ENCODE peak calls at places on chromosomes 16 and 17, in seven cellular contexts. G is heart left ventricle, O is cardiac muscle cell, D is breast epithelium, Y is ascending aorta, H is AG04450, V is GM06990. A is an unnamed sample.

GRCh38 chr17:67132366-67132765 is 88.0 kb downstream of the CACNG1 start:
- DNase-seq in G (no peak), O (no peak), D (no peak), Y (no peak), H (no peak), V (no peak), A (no peak)

GRCh38 chr16:85080923-85081498 is 31.3 kb downstream of the CIBAR2 start:
- DNase-seq in G (no peak), O (no peak), D (no peak), Y (no peak), H (no peak), V (no peak), A (no peak)

GRCh38 chr17:82050761-82051641 is 610 bp downstream of the RFNG start:
- DNase-seq in G (peak; percentile 32), O (peak; percentile 34), D (no peak), Y (no peak), H (no peak), V (peak; percentile 13), A (peak; percentile 68)

GRCh38 chr16:70481929-70482536 is 27.6 kb downstream of the FCSK start:
- DNase-seq in G (no peak), O (no peak), D (no peak), Y (no peak), H (no peak), V (no peak), A (no peak)

GRCh38 chr17:19762515-19762961 is 14.4 kb upstream of the ALDH3A1 start:
- DNase-seq in G (peak; percentile 70), O (peak; percentile 84), D (no peak), Y (no peak), H (no peak), V (no peak), A (peak; percentile 72)

GRCh38 chr17:65523853-65524664 is 37.4 kb downstream of the AXIN2 start:
- DNase-seq in G (no peak), O (no peak), D (no peak), Y (no peak), H (no peak), V (no peak), A (no peak)

GRCh38 chr17:19331134-19331533 is 31.4 kb downstream of the B9D1 start:
- DNase-seq in G (no peak), O (no peak), D (no peak), Y (no peak), H (peak; percentile 77), V (no peak), A (no peak)

GRCh38 chr16:58094791-58095574 is 34.2 kb downstream of the CFAP20 start:
- DNase-seq in G (no peak), O (no peak), D (no peak), Y (no peak), H (no peak), V (no peak), A (no peak)

GRCh38 chr17:73325527-73325842 is 13.7 kb upstream of the CDC42EP4 start:
- DNase-seq in G (no peak), O (no peak), D (no peak), Y (no peak), H (no peak), V (no peak), A (no peak)

GRCh38 chr16:68083861-68084503 is 1.2 kb upstream of the NFATC3 start:
- DNase-seq in G (no peak), O (peak; percentile 28), D (no peak), Y (no peak), H (no peak), V (no peak), A (no peak)

GRCh38 chr17:43043306-43043705 is 18.3 kb downstream of the RND2 start:
- DNase-seq in G (no peak), O (no peak), D (no peak), Y (no peak), H (no peak), V (no peak), A (no peak)

GRCh38 chr16:87954361-87954760 is 3.1 kb downstream of the BANP start:
- DNase-seq in G (no peak), O (no peak), D (no peak), Y (no peak), H (no peak), V (no peak), A (no peak)

GRCh38 chr17:65595071-65595655 is 33.7 kb upstream of the AXIN2 start:
- DNase-seq in G (no peak), O (no peak), D (no peak), Y (no peak), H (no peak), V (no peak), A (no peak)

GRCh38 chr16:28001642-28002041 is 61.9 kb downstream of the GSG1L start:
- DNase-seq in G (peak; percentile 38), O (no peak), D (no peak), Y (no peak), H (no peak), V (no peak), A (no peak)

GRCh38 chr16:53085539-53086450 is 31.0 kb downstream of the CHD9 start:
- DNase-seq in G (no peak), O (no peak), D (no peak), Y (no peak), H (no peak), V (no peak), A (no peak)

GRCh38 chr17:4017377-4017776 is 53.1 kb upstream of the ATP2A3 start:
- DNase-seq in G (no peak), O (no peak), D (no peak), Y (no peak), H (no peak), V (no peak), A (no peak)

GRCh38 chr16:1788095-1788707 is 5.3 kb downstream of the IGFALS start:
- DNase-seq in G (peak; percentile 26), O (no peak), D (no peak), Y (no peak), H (no peak), V (peak; percentile 7), A (no peak)

GRCh38 chr17:40320771-40321501 is 12.0 kb downstream of the RARA start:
- DNase-seq in G (peak; percentile 82), O (no peak), D (no peak), Y (no peak), H (no peak), V (no peak), A (no peak)

GRCh38 chr17:35132816-35133550 is 9.1 kb downstream of the NLE1 start:
- DNase-seq in G (no peak), O (no peak), D (no peak), Y (no peak), H (no peak), V (no peak), A (no peak)

GRCh38 chr17:64950871-64951270 is 31.6 kb upstream of the LRRC37A3 start:
- DNase-seq in G (no peak), O (no peak), D (no peak), Y (no peak), H (no peak), V (no peak), A (no peak)

GRCh38 chr17:45227101-45227591 is 5.5 kb downstream of the FMNL1 start:
- DNase-seq in G (peak; percentile 56), O (no peak), D (no peak), Y (no peak), H (no peak), V (peak; percentile 78), A (no peak)

DNA sequence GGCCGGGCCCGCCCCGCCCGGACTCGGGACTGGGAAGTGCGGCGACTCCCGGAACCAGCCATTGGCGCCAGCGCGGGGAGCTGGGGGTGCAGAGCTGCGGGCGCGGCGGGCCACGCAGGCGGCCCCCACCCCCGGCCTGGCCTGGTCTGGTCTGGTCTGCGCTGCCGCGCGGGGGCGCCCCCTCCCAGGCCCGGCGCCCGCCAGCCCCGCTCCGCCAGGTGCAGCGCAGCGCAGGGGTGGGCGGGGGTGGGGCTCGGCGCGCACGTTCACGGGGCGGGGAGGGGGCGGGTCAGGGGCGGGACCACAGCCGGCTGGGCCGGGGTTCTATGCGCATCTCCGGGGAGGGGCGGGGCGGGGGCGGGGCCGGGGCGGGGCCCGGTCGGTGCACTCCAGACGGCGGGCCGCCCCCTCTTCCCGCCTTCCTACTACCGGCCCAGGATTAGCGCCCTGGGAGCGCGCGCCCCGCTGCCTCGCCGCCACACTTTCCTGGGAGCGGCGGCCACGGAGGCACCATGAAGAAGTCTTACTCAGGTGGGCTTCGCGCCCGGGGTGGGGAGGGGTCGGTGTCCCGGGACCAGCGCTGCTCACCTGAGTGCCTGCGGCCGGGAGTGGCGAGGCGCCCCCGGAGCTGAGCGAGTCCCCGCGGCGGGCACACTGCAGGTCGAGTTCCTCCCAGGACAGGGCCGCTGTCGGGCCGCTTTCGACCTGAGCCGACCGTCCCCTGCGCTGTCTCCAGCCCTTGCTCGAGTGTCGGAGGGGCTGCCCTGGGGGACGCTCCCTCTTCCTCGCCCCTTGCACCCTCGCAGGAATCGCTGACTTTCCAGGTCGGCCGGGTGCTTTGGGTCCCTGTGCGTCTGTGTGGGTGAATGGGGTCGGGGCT is 140.5 kb downstream of the SEC14L1 start:
- DNase-seq in G (no peak), O (peak; percentile 77), D (peak; percentile 63), Y (no peak), H (no peak), V (peak; percentile 70), A (peak; percentile 98)
- TF ChIP-seq CTCF in G (no peak), O (no peak), D (no peak), Y (no peak), H (no peak), V (no peak), A (peak; percentile 70)

GRCh38 chr16:65342231-65342866 is 220.5 kb upstream of the CDH11 start:
- DNase-seq in G (no peak), O (no peak), D (no peak), Y (no peak), H (no peak), V (no peak), A (no peak)
- TF ChIP-seq CTCF in G (no peak), O (peak; percentile 4), D (no peak), Y (no peak), H (no peak), V (no peak), A (no peak)

GRCh38 chr17:49946208-49946607 is 22.8 kb upstream of the DLX4 start:
- DNase-seq in G (no peak), O (no peak), D (no peak), Y (no peak), H (no peak), V (no peak), A (no peak)
- TF ChIP-seq CTCF in G (no peak), O (no peak), D (no peak), Y (no peak), H (no peak), V (no peak), A (no peak)

GRCh38 chr17:48555183-48555615 is 10.3 kb upstream of the HOXB2 start:
- DNase-seq in G (no peak), O (peak; percentile 84), D (no peak), Y (no peak), H (peak; percentile 94), V (no peak), A (peak; percentile 76)
- TF ChIP-seq CTCF in G (no peak), O (no peak), D (peak; percentile 20), Y (peak; percentile 27), H (no peak), V (no peak), A (no peak)

GRCh38 chr16:77724174-77724573 is 1.9 kb downstream of the NUDT7 start:
- DNase-seq in G (no peak), O (no peak), D (no peak), Y (no peak), H (no peak), V (no peak), A (no peak)

GRCh38 chr16:77732241-77732946 is 10.1 kb downstream of the NUDT7 start:
- DNase-seq in G (no peak), O (no peak), D (no peak), Y (no peak), H (peak; percentile 82), V (no peak), A (no peak)

DNA sequence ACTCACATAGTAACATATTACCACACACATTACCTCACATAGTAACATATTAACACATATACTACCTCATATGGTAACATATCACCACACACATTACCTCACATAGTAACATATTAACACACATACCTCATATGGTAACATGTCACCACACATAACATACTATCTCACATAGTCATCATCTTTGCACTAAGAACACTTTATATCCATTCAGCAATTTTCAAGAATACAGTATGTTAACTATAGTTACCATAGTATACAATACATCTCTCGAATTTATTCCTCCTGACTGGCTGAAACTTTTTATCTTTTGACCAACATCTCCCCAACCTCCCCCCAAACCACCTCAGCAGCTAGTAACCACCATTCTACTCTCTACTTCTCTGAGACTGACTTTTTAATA is 7.6 kb downstream of the NUDT7 start:
- DNase-seq in G (no peak), O (no peak), D (no peak), Y (no peak), H (no peak), V (no peak), A (no peak)
- TF ChIP-seq CTCF in G (no peak), O (no peak), D (no peak), Y (no peak), H (no peak), V (no peak), A (no peak)

A was measured in GM20000.